ENCODE peak calls at places on chromosomes 13 and 19, in four cellular contexts. One of them, this sample, is unnamed.

GRCh38 chr19:48754950-48755645 is at the start of gene FGF21:
- DNase-seq in stimulated activated CD8-positive, alpha-beta memory T cell treated with anti-CD3 and anti-CD28 coated beads, Interleukin-2, amount 100 ng/mL, for 1 hour: no peak
- DNase-seq in activated CD4-positive, alpha-beta memory T cell treated with anti-CD3 and anti-CD28 coated beads, Interleukin-2, amount 10 ng/mL, durations not matched to agents 7 days and 5 days: no peak
- DNase-seq in AG10803: no peak
- DNase-seq in this sample: no peak

GRCh38 chr19:679418-680286 is 3.5 kb downstream of the FSTL3 start:
- DNase-seq in stimulated activated CD8-positive, alpha-beta memory T cell treated with anti-CD3 and anti-CD28 coated beads, Interleukin-2, amount 100 ng/mL, for 1 hour: no peak
- DNase-seq in activated CD4-positive, alpha-beta memory T cell treated with anti-CD3 and anti-CD28 coated beads, Interleukin-2, amount 10 ng/mL, durations not matched to agents 7 days and 5 days: peak
- DNase-seq in AG10803: peak
- DNase-seq in this sample: no peak

GRCh38 chr19:52748336-52748950 is 13.6 kb upstream of the ZNF611 start:
- DNase-seq in stimulated activated CD8-positive, alpha-beta memory T cell treated with anti-CD3 and anti-CD28 coated beads, Interleukin-2, amount 100 ng/mL, for 1 hour: no peak
- DNase-seq in activated CD4-positive, alpha-beta memory T cell treated with anti-CD3 and anti-CD28 coated beads, Interleukin-2, amount 10 ng/mL, durations not matched to agents 7 days and 5 days: no peak
- DNase-seq in AG10803: peak
- DNase-seq in this sample: no peak

GRCh38 chr19:30236006-30236405 is 136.2 kb upstream of the ZNF536 start:
- DNase-seq in stimulated activated CD8-positive, alpha-beta memory T cell treated with anti-CD3 and anti-CD28 coated beads, Interleukin-2, amount 100 ng/mL, for 1 hour: no peak
- DNase-seq in activated CD4-positive, alpha-beta memory T cell treated with anti-CD3 and anti-CD28 coated beads, Interleukin-2, amount 10 ng/mL, durations not matched to agents 7 days and 5 days: no peak
- DNase-seq in AG10803: peak
- DNase-seq in this sample: no peak

GRCh38 chr13:110914293-110915056 is 394 bp downstream of the ANKRD10 start:
- DNase-seq in stimulated activated CD8-positive, alpha-beta memory T cell treated with anti-CD3 and anti-CD28 coated beads, Interleukin-2, amount 100 ng/mL, for 1 hour: peak
- DNase-seq in activated CD4-positive, alpha-beta memory T cell treated with anti-CD3 and anti-CD28 coated beads, Interleukin-2, amount 10 ng/mL, durations not matched to agents 7 days and 5 days: peak
- DNase-seq in AG10803: peak
- DNase-seq in this sample: peak

GRCh38 chr13:47463726-47464125 is 537.3 kb downstream of the SUCLA2 start:
- DNase-seq in stimulated activated CD8-positive, alpha-beta memory T cell treated with anti-CD3 and anti-CD28 coated beads, Interleukin-2, amount 100 ng/mL, for 1 hour: no peak
- DNase-seq in activated CD4-positive, alpha-beta memory T cell treated with anti-CD3 and anti-CD28 coated beads, Interleukin-2, amount 10 ng/mL, durations not matched to agents 7 days and 5 days: no peak
- DNase-seq in AG10803: peak
- DNase-seq in this sample: no peak

GRCh38 chr13:20360041-20360491 is 127.9 kb upstream of the GJB6 start:
- DNase-seq in stimulated activated CD8-positive, alpha-beta memory T cell treated with anti-CD3 and anti-CD28 coated beads, Interleukin-2, amount 100 ng/mL, for 1 hour: no peak
- DNase-seq in activated CD4-positive, alpha-beta memory T cell treated with anti-CD3 and anti-CD28 coated beads, Interleukin-2, amount 10 ng/mL, durations not matched to agents 7 days and 5 days: no peak
- DNase-seq in AG10803: peak
- DNase-seq in this sample: no peak

GRCh38 chr19:49387936-49388372 is at the start of gene KASH5:
- DNase-seq in stimulated activated CD8-positive, alpha-beta memory T cell treated with anti-CD3 and anti-CD28 coated beads, Interleukin-2, amount 100 ng/mL, for 1 hour: peak
- DNase-seq in activated CD4-positive, alpha-beta memory T cell treated with anti-CD3 and anti-CD28 coated beads, Interleukin-2, amount 10 ng/mL, durations not matched to agents 7 days and 5 days: peak
- DNase-seq in AG10803: peak
- DNase-seq in this sample: no peak

GRCh38 chr13:94344126-94344863 is 135.2 kb downstream of the DCT start:
- DNase-seq in stimulated activated CD8-positive, alpha-beta memory T cell treated with anti-CD3 and anti-CD28 coated beads, Interleukin-2, amount 100 ng/mL, for 1 hour: no peak
- DNase-seq in activated CD4-positive, alpha-beta memory T cell treated with anti-CD3 and anti-CD28 coated beads, Interleukin-2, amount 10 ng/mL, durations not matched to agents 7 days and 5 days: no peak
- DNase-seq in AG10803: no peak
- DNase-seq in this sample: no peak

GRCh38 chr19:33251076-33251475 is 25.4 kb upstream of the SLC7A10 start:
- DNase-seq in stimulated activated CD8-positive, alpha-beta memory T cell treated with anti-CD3 and anti-CD28 coated beads, Interleukin-2, amount 100 ng/mL, for 1 hour: no peak
- DNase-seq in activated CD4-positive, alpha-beta memory T cell treated with anti-CD3 and anti-CD28 coated beads, Interleukin-2, amount 10 ng/mL, durations not matched to agents 7 days and 5 days: no peak
- DNase-seq in AG10803: no peak
- DNase-seq in this sample: no peak

GRCh38 chr19:5268801-5269200 is 71.8 kb downstream of the PTPRS start:
- DNase-seq in stimulated activated CD8-positive, alpha-beta memory T cell treated with anti-CD3 and anti-CD28 coated beads, Interleukin-2, amount 100 ng/mL, for 1 hour: no peak
- DNase-seq in activated CD4-positive, alpha-beta memory T cell treated with anti-CD3 and anti-CD28 coated beads, Interleukin-2, amount 10 ng/mL, durations not matched to agents 7 days and 5 days: no peak
- DNase-seq in AG10803: no peak
- DNase-seq in this sample: no peak

GRCh38 chr13:114128624-114129522 is 3.5 kb downstream of the RASA3 start:
- DNase-seq in stimulated activated CD8-positive, alpha-beta memory T cell treated with anti-CD3 and anti-CD28 coated beads, Interleukin-2, amount 100 ng/mL, for 1 hour: peak
- DNase-seq in activated CD4-positive, alpha-beta memory T cell treated with anti-CD3 and anti-CD28 coated beads, Interleukin-2, amount 10 ng/mL, durations not matched to agents 7 days and 5 days: peak
- DNase-seq in AG10803: peak
- DNase-seq in this sample: no peak

GRCh38 chr19:56746367-56746766 is 74.8 kb upstream of the ZNF835 start:
- DNase-seq in stimulated activated CD8-positive, alpha-beta memory T cell treated with anti-CD3 and anti-CD28 coated beads, Interleukin-2, amount 100 ng/mL, for 1 hour: no peak
- DNase-seq in activated CD4-positive, alpha-beta memory T cell treated with anti-CD3 and anti-CD28 coated beads, Interleukin-2, amount 10 ng/mL, durations not matched to agents 7 days and 5 days: no peak
- DNase-seq in AG10803: no peak
- DNase-seq in this sample: no peak

GRCh38 chr19:58581227-58582141 is 8.3 kb upstream of the MZF1 start:
- DNase-seq in stimulated activated CD8-positive, alpha-beta memory T cell treated with anti-CD3 and anti-CD28 coated beads, Interleukin-2, amount 100 ng/mL, for 1 hour: peak
- DNase-seq in activated CD4-positive, alpha-beta memory T cell treated with anti-CD3 and anti-CD28 coated beads, Interleukin-2, amount 10 ng/mL, durations not matched to agents 7 days and 5 days: peak
- DNase-seq in AG10803: peak
- DNase-seq in this sample: no peak

GRCh38 chr13:30111810-30112209 is 195.5 kb downstream of the KATNAL1 start:
- DNase-seq in stimulated activated CD8-positive, alpha-beta memory T cell treated with anti-CD3 and anti-CD28 coated beads, Interleukin-2, amount 100 ng/mL, for 1 hour: no peak
- DNase-seq in activated CD4-positive, alpha-beta memory T cell treated with anti-CD3 and anti-CD28 coated beads, Interleukin-2, amount 10 ng/mL, durations not matched to agents 7 days and 5 days: no peak
- DNase-seq in AG10803: no peak
- DNase-seq in this sample: no peak

GRCh38 chr19:56764296-56764695 is 76.2 kb downstream of the PEG3 start:
- DNase-seq in stimulated activated CD8-positive, alpha-beta memory T cell treated with anti-CD3 and anti-CD28 coated beads, Interleukin-2, amount 100 ng/mL, for 1 hour: no peak
- DNase-seq in activated CD4-positive, alpha-beta memory T cell treated with anti-CD3 and anti-CD28 coated beads, Interleukin-2, amount 10 ng/mL, durations not matched to agents 7 days and 5 days: no peak
- DNase-seq in AG10803: no peak
- DNase-seq in this sample: no peak

GRCh38 chr13:32252812-32253440 is 62.2 kb downstream of the ZAR1L start:
- DNase-seq in stimulated activated CD8-positive, alpha-beta memory T cell treated with anti-CD3 and anti-CD28 coated beads, Interleukin-2, amount 100 ng/mL, for 1 hour: no peak
- DNase-seq in activated CD4-positive, alpha-beta memory T cell treated with anti-CD3 and anti-CD28 coated beads, Interleukin-2, amount 10 ng/mL, durations not matched to agents 7 days and 5 days: no peak
- DNase-seq in AG10803: no peak
- DNase-seq in this sample: no peak

GRCh38 chr19:40717880-40718773 is 1.2 kb downstream of the ITPKC start:
- DNase-seq in stimulated activated CD8-positive, alpha-beta memory T cell treated with anti-CD3 and anti-CD28 coated beads, Interleukin-2, amount 100 ng/mL, for 1 hour: no peak
- DNase-seq in activated CD4-positive, alpha-beta memory T cell treated with anti-CD3 and anti-CD28 coated beads, Interleukin-2, amount 10 ng/mL, durations not matched to agents 7 days and 5 days: no peak
- DNase-seq in AG10803: peak
- DNase-seq in this sample: no peak

GRCh38 chr13:30762643-30763042 is 27.3 kb downstream of the ALOX5AP start:
- DNase-seq in stimulated activated CD8-positive, alpha-beta memory T cell treated with anti-CD3 and anti-CD28 coated beads, Interleukin-2, amount 100 ng/mL, for 1 hour: no peak
- DNase-seq in activated CD4-positive, alpha-beta memory T cell treated with anti-CD3 and anti-CD28 coated beads, Interleukin-2, amount 10 ng/mL, durations not matched to agents 7 days and 5 days: no peak
- DNase-seq in AG10803: no peak
- DNase-seq in this sample: no peak